ENCODE peak calls at places on chromosomes 13 and 19, in five cellular contexts. P is cardiac muscle cell, E is ovary, Z is thoracic aorta, Y is testis. B is an unnamed sample.

GRCh38 chr13:78061806-78062205 is 143.2 kb upstream of the EDNRB start:
- DNase-seq in Z (no peak), P (no peak), E (no peak), Y (no peak), B (no peak)

GRCh38 chr19:48443731-48444128 is 2.1 kb upstream of the GRWD1 start:
- DNase-seq in E (peak), P (no peak), Z (no peak), Y (no peak), B (no peak)

GRCh38 chr19:40605201-40605971 is 4.2 kb downstream of the LTBP4 start:
- DNase-seq in E (peak), P (peak), Z (no peak), Y (peak), B (peak)

GRCh38 chr19:13764821-13765394 is 586 bp downstream of the MRI1 start:
- DNase-seq in Z (no peak), P (peak), Y (no peak), E (peak), B (no peak)

GRCh38 chr13:35157143-35157755 is 215.2 kb downstream of the NBEA start:
- DNase-seq in Z (no peak), E (no peak), P (peak), Y (peak), B (no peak)

GRCh38 chr13:90395846-90396245 is 951.6 kb upstream of the MIR17HG start:
- DNase-seq in P (no peak), E (no peak), Z (no peak), Y (no peak), B (no peak)

GRCh38 chr13:96218475-96218874 is 128.6 kb downstream of the HS6ST3 start:
- DNase-seq in Y (no peak), Z (no peak), E (no peak), P (no peak), B (no peak)

GRCh38 chr19:14114854-14115253 is 2.7 kb downstream of the PRKACA start:
- DNase-seq in Y (peak), E (no peak), P (peak), Z (no peak), B (no peak)

GRCh38 chr13:33355470-33355869 is 69.9 kb upstream of the STARD13 start:
- DNase-seq in Y (no peak), E (no peak), Z (no peak), P (no peak), B (no peak)

GRCh38 chr13:103625194-103625593 is 559.0 kb upstream of the SLC10A2 start:
- DNase-seq in E (no peak), Y (no peak), P (no peak), Z (no peak), B (no peak)

GRCh38 chr19:47231215-47232054 is 436 bp upstream of the BBC3 start:
- DNase-seq in Y (peak), Z (peak), P (peak), E (peak), B (peak)

GRCh38 chr13:33261426-33262068 is 24.0 kb downstream of the STARD13 start:
- DNase-seq in P (no peak), Y (no peak), E (no peak), Z (no peak), B (no peak)

GRCh38 chr19:18450934-18451836 is 13.3 kb upstream of the ISYNA1 start:
- DNase-seq in Y (peak), P (peak), E (peak), Z (no peak), B (peak)

GRCh38 chr19:38383743-38384142 is 4.1 kb downstream of the GGN start:
- DNase-seq in E (no peak), Y (no peak), Z (no peak), P (no peak), B (no peak)

GRCh38 chr13:113927661-113928581 is 46.0 kb downstream of the C13orf46 start:
- DNase-seq in Y (peak), Z (peak), P (no peak), E (peak), B (peak)

GRCh38 chr19:3154957-3155736 is 19.3 kb downstream of the GNA15 start:
- DNase-seq in Y (peak), E (no peak), Z (peak), P (no peak), B (no peak)

GRCh38 chr19:47197141-47197540 is 33.9 kb downstream of the BBC3 start:
- DNase-seq in E (no peak), P (no peak), Y (no peak), Z (no peak), B (no peak)

GRCh38 chr13:41668130-41668757 is 210.9 kb downstream of the RGCC start:
- DNase-seq in E (peak), P (peak), Y (peak), Z (no peak), B (peak)

GRCh38 chr19:4977299-4978174 is 8.6 kb downstream of the KDM4B start:
- DNase-seq in Z (no peak), E (peak), P (peak), Y (peak), B (no peak)

GRCh38 chr13:28031220-28031903 is 42.9 kb upstream of the URAD start:
- DNase-seq in Y (no peak), P (no peak), E (no peak), Z (no peak), B (peak)

GRCh38 chr13:35996360-35996759 is 134.8 kb downstream of the DCLK1 start:
- DNase-seq in Y (no peak), E (no peak), Z (no peak), P (no peak), B (no peak)

GRCh38 chr19:41330946-41331678 is 21.1 kb downstream of the CCDC97 start:
- DNase-seq in P (no peak), Z (no peak), E (no peak), Y (no peak), B (no peak)

GRCh38 chr13:85509512-85509911 is 289.7 kb downstream of the SLITRK6 start:
- DNase-seq in Z (no peak), Y (no peak), E (no peak), P (no peak), B (no peak)

GRCh38 chr13:20772401-20773131 is 1.2 kb downstream of the EEF1AKMT1 start:
- DNase-seq in Y (no peak), Z (no peak), P (no peak), E (no peak), B (no peak)

GRCh38 chr19:55670280-55671053 is 4.6 kb upstream of the EPN1 start:
- DNase-seq in Y (no peak), P (no peak), E (no peak), Z (no peak), B (no peak)

GRCh38 chr13:60662595-60662994 is 265.6 kb downstream of the TDRD3 start:
- DNase-seq in Z (no peak), E (no peak), P (no peak), Y (no peak), B (no peak)

GRCh38 chr13:101474419-101474957 is 22.0 kb downstream of the ITGBL1 start:
- DNase-seq in Y (no peak), P (peak), E (no peak), Z (no peak), B (no peak)

GRCh38 chr13:113584870-113585671 is 518 bp downstream of the TFDP1 start:
- DNase-seq in P (peak), E (peak), Z (no peak), Y (peak), B (no peak)

GRCh38 chr19:33429891-33430673 is 56.6 kb downstream of the CEBPG start:
- DNase-seq in P (no peak), Z (no peak), E (no peak), Y (no peak), B (peak)
- TF ChIP-seq CTCF in P (no peak), Z (no peak), E (no peak), Y (no peak), B (no peak)

DNA sequence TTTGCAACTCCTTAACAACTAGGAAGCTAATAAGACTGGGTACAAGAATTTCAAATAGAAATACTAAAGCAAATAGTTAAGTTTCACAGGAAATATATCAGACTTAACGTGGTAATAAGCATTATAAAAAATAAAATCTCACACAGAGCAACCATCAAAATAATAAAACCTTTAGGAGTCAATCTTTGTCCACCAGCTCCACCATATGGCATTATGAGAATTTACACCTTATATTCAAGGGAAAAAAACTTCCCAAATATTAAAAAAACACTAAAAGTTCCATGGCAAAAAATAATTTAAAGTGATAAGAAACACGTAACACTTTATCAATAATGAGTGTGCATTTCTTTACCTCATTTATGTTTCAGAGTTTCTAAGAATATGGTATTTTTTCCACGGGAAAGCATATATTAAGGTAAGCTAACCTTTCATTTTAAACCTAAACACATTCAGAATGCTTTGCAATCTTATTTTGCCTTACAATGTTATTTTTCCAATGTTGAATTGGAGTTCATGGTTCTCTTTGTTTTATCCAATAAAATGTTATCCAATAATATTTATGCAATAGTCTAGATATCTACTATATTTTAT is 423.2 kb upstream of the SGCG start:
- DNase-seq in Z (no peak), Y (no peak), E (no peak), P (peak), B (no peak)
- TF ChIP-seq CTCF in Z (peak), Y (no peak), E (no peak), P (peak), B (no peak)

DNA sequence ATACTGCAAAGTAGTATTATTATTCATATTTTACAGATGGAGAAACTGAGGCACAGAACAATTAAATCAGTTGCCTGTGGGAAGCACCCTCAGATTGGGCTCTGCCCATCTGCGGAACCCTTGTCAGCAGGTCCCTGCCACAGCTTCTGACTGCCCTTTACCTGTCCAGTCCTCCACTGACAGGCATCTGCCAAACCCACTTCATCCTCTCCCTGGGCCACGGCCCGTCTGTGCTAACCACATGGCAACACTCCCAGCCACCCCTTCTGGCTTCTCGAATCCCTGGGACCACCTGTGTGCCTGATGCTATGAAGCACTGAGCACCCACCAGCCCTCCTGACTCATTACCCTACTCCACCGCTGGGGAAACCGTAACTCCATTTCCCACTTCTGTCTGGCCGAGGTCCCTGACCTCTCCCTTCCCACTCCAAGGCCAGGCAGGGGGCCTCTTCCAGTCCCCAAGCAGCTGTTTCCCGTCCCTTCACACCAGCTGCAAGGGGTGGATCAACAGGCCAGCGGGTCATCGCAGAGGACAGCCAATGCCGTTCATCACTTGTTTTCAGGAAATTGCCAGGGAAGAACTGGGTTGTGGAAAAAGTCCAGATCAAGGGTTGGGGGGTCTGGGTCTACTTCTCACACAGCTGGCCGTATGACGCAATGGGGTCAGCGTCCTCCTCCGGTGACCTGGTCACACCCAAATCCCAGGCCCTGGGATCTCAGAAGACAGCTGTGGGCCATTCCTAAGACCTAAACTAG is 2.5 kb downstream of the KANK3 start:
- DNase-seq in Y (peak), P (no peak), E (no peak), Z (no peak), B (no peak)
- TF ChIP-seq CTCF in Y (no peak), P (peak), E (no peak), Z (peak), B (no peak)

GRCh38 chr13:50915562-50915961 is 6.0 kb downstream of the RNASEH2B start:
- DNase-seq in Z (no peak), P (no peak), E (no peak), Y (no peak), B (no peak)
- TF ChIP-seq CTCF in Z (no peak), P (no peak), E (no peak), Y (no peak), B (no peak)

GRCh38 chr13:50850445-50850844 is 7.0 kb upstream of the DLEU7 start:
- DNase-seq in Y (no peak), P (no peak), Z (no peak), E (no peak), B (no peak)
- TF ChIP-seq CTCF in Y (no peak), P (no peak), Z (no peak), E (no peak), B (no peak)

GRCh38 chr13:74306496-74306895 is 172.3 kb upstream of the KLF12 start:
- DNase-seq in Y (no peak), E (no peak), P (no peak), Z (no peak), B (no peak)
- TF ChIP-seq CTCF in Y (no peak), E (no peak), P (no peak), Z (no peak), B (no peak)

DNA sequence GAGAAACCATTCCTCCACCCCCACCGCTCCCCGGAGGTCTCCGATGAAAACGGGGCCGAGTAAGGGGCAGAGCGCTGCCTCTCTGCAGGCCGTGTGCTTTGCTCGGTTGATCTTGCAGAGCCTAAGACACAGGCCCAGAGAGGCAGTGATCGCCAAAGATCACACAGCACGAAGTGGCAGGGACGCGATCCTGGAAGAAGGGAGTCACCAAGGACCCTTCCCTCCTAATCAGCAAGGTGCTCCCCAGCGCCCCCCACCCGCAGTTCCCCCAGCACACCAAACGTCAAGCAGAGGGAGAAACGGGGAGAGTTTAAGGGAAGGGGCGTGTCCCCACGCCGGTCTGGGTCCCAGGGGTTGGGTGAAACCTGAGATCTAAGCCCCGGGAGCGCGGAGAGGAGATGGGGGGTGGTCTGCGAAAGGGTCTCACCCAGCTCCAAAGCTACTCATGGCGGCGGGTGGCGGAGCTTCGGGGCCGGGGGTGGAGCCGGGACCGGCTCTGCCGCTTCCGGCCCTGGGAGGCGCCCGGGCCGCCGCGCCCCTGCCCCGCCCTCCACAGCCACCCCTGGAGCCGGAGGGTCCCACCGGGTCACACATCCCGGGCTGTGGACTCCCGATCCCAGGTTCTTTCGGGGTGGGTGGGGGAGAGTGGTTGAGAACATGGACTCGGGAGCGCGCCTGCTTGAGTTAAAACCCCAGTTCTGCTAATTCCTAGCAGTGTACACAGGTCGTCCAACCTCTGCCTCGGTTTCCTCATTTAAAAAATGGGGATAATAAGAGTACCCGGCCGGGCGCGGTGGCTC is at the start of gene EML2:
- DNase-seq in Z (no peak), E (peak), P (peak), Y (peak), B (no peak)
- TF ChIP-seq CTCF in Z (no peak), E (no peak), P (peak), Y (no peak), B (no peak)

GRCh38 chr19:11460207-11460606 is 20.6 kb downstream of the ELAVL3 start:
- DNase-seq in Z (no peak), E (no peak), Y (no peak), P (no peak), B (no peak)
- TF ChIP-seq CTCF in Z (no peak), E (no peak), Y (no peak), P (peak), B (no peak)

GRCh38 chr19:58575183-58576041 is 2.3 kb upstream of the MZF1 start:
- DNase-seq in Z (peak), P (peak), Y (peak), E (peak), B (peak)
- TF ChIP-seq CTCF in Z (no peak), P (peak), Y (no peak), E (no peak), B (peak)

GRCh38 chr19:49689133-49690072 is at the start of gene ADM5:
- DNase-seq in P (peak), Y (no peak), Z (no peak), E (peak), B (peak)
- TF ChIP-seq CTCF in P (peak), Y (no peak), Z (no peak), E (no peak), B (no peak)

B was measured in breast epithelium.